ENCODE peak calls at places on chromosomes 11 and 22, in four cellular contexts. L is RPMI7951, C is mesendoderm, J is H1. K is an unnamed sample.

GRCh38 chr11:117000741-117001096 is 97.5 kb downstream of the SIK3 start:
- DNase-seq in J (no peak), C (no peak), L (no peak), K (peak; percentile 32)

GRCh38 chr22:36738416-36739020 is 35.0 kb upstream of the CACNG2 start:
- DNase-seq in J (no peak), C (no peak), L (no peak), K (no peak)

GRCh38 chr11:130055637-130056036 is 14.1 kb upstream of the APLP2 start:
- DNase-seq in J (no peak), L (peak; percentile 45), C (no peak), K (peak; percentile 90)

GRCh38 chr11:79011357-79011756 is 429.5 kb downstream of the TENM4 start:
- DNase-seq in L (no peak), C (no peak), J (no peak), K (no peak)

GRCh38 chr11:67613960-67614715 is 7.4 kb downstream of the NDUFV1 start:
- DNase-seq in L (peak; percentile 72), J (no peak), C (peak; percentile 70), K (peak; percentile 64)

GRCh38 chr11:107799245-107799859 is 59.2 kb downstream of the SLC35F2 start:
- DNase-seq in J (peak; percentile 9), L (peak; percentile 65), C (peak; percentile 68), K (peak; percentile 80)

GRCh38 chr11:93484716-93485115 is 58.5 kb downstream of the SMCO4 start:
- DNase-seq in L (peak; percentile 36), C (no peak), J (no peak), K (peak; percentile 19)

GRCh38 chr11:126476977-126477376 is 121.5 kb downstream of the ST3GAL4 start:
- DNase-seq in L (no peak), J (no peak), C (no peak), K (no peak)

GRCh38 chr11:16454284-16454683 is 97.9 kb upstream of the SOX6 start:
- DNase-seq in J (no peak), C (no peak), L (no peak), K (no peak)

GRCh38 chr11:117833401-117833891 is 8.9 kb upstream of the FXYD2 start:
- DNase-seq in J (no peak), L (no peak), C (no peak), K (no peak)

K was measured in GM23248.